ENCODE peak calls at places on chromosome 9, in four cellular contexts. M, F, Q and B are unnamed samples.
A peak's percentile ranks its signal among the peaks of the same experiment; 100 is the strongest.

GRCh38 chr9:35516481-35516880 is 26.6 kb downstream of the RUSC2 start:
- DNase-seq in Q (peak; percentile 22), M (no peak), F (no peak), B (no peak)

GRCh38 chr9:4182831-4183230 is 117.0 kb downstream of the GLIS3 start:
- DNase-seq in M (no peak), F (no peak), Q (no peak), B (no peak)

GRCh38 chr9:108478431-108478837 is 377.4 kb downstream of the ACTL7B start:
- DNase-seq in F (no peak), M (no peak), Q (no peak), B (no peak)

GRCh38 chr9:134327671-134328231 is 1.5 kb downstream of the RXRA start:
- DNase-seq in F (no peak), M (no peak), Q (no peak), B (no peak)

GRCh38 chr9:127445851-127446719 is 5.1 kb downstream of the RPL12 start:
- DNase-seq in M (no peak), F (no peak), Q (peak; percentile 36), B (no peak)

GRCh38 chr9:2385746-2386145 is 235.8 kb upstream of the VLDLR start:
- DNase-seq in M (no peak), Q (no peak), F (no peak), B (no peak)

GRCh38 chr9:93575706-93576295 is 583 bp upstream of the PHF2 start:
- DNase-seq in M (no peak), Q (peak; percentile 68), F (peak; percentile 65), B (peak; percentile 83)

GRCh38 chr9:133711428-133712220 is 26.5 kb downstream of the SARDH start:
- DNase-seq in M (peak; percentile 8), Q (no peak), F (no peak), B (no peak)

GRCh38 chr9:631596-631995 is 209.9 kb upstream of the DMRT1 start:
- DNase-seq in F (no peak), M (no peak), Q (no peak), B (peak; percentile 4)

GRCh38 chr9:5577225-5577624 is 51.7 kb upstream of the RIC1 start:
- DNase-seq in Q (no peak), M (no peak), F (no peak), B (no peak)

GRCh38 chr9:101093620-101094019 is 65.1 kb downstream of the PLPPR1 start:
- DNase-seq in Q (no peak), M (no peak), F (no peak), B (no peak)

GRCh38 chr9:121686930-121687541 is 35.6 kb downstream of the DAB2IP start:
- DNase-seq in F (peak; percentile 94), Q (peak; percentile 88), M (peak; percentile 89), B (peak; percentile 71)

GRCh38 chr9:2469681-2470141 is 151.9 kb upstream of the VLDLR start:
- DNase-seq in F (no peak), M (peak; percentile 39), Q (peak; percentile 41), B (no peak)

GRCh38 chr9:89821081-89821480 is 216.3 kb downstream of the GADD45G start:
- DNase-seq in M (peak; percentile 24), F (no peak), Q (peak; percentile 55), B (no peak)

GRCh38 chr9:95495988-95496387 is 20.8 kb downstream of the PTCH1 start:
- DNase-seq in F (no peak), M (no peak), Q (no peak), B (no peak)

GRCh38 chr9:34501889-34502425 is 20.8 kb downstream of the ENHO start:
- DNase-seq in F (no peak), M (peak; percentile 42), Q (peak; percentile 51), B (no peak)

GRCh38 chr9:5440426-5440825 is 2.7 kb upstream of the PLGRKT start:
- DNase-seq in Q (no peak), F (no peak), M (no peak), B (no peak)

GRCh38 chr9:123304340-123304691 is 35.9 kb upstream of the STRBP start:
- DNase-seq in M (no peak), Q (no peak), F (no peak), B (no peak)

GRCh38 chr9:133459476-133460404 is at the start of gene CACFD1:
- DNase-seq in M (peak; percentile 99), Q (peak; percentile 99), F (peak; percentile 96), B (peak; percentile 97)

GRCh38 chr9:69762527-69762926 is 2.7 kb upstream of the PTAR1 start:
- DNase-seq in F (no peak), Q (no peak), M (no peak), B (no peak)

GRCh38 chr9:77743381-77743780 is 95.3 kb upstream of the GNA14 start:
- DNase-seq in F (no peak), Q (no peak), M (no peak), B (no peak)

GRCh38 chr9:110006657-110007056 is 201.3 kb downstream of the C9orf152 start:
- DNase-seq in F (no peak), Q (peak; percentile 30), M (no peak), B (no peak)

GRCh38 chr9:134427153-134427782 is 101.0 kb downstream of the RXRA start:
- DNase-seq in Q (no peak), M (no peak), F (no peak), B (no peak)

GRCh38 chr9:95370064-95370463 is 52.6 kb upstream of the FANCC start:
- DNase-seq in M (no peak), Q (no peak), F (no peak), B (no peak)

GRCh38 chr9:69314547-69314946 is 10.5 kb upstream of the ENTREP1 start:
- DNase-seq in F (no peak), M (no peak), Q (no peak), B (no peak)

GRCh38 chr9:130117816-130118632 is 54.2 kb upstream of the NCS1 start:
- DNase-seq in F (no peak), M (no peak), Q (no peak), B (no peak)

GRCh38 chr9:81609782-81610738 is 79.3 kb downstream of the TLE1 start:
- DNase-seq in F (no peak), M (no peak), Q (no peak), B (no peak)

DNA sequence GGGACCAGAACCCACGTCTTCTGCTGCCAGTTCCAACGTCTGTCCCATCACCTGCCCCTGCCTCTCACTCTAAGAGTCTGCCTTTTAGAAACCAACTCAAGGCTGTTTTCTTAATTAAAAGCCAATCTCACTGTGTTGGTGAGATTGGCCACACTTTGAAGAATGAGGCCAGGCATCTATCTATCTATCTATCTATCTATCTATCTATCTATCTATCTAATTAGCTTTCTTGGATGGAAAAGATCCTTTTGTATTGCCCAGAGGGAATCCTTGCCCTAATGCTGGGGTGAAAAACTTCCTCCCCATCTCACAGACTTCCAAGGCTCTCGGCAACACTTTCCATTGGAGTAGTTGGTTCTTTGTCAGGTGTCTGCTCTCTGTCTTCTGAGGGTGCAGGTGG is 57.8 kb downstream of the GALNT12 start:
- DNase-seq in F (no peak), M (no peak), Q (no peak), B (no peak)
- TF ChIP-seq CREB1 in F (no peak), M (no peak), Q (no peak), B (no peak)

DNA sequence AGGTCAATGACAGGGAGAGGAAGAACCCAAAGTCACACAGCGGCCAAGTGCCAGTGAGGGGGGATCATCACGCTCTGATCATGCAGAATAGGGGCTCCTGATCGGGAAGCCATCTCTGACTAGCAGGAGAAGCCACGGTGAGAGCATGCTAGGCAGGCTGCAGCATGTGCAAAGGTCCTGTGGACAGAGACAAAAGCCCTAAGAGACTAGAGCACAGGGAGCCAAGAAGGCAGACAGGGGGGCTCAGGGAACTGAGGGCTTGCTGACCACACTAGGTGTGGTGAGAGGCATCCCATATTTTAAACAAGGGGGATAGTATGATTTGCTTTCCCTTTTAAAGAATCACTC is 195.1 kb downstream of the CDK5RAP2 start:
- DNase-seq in M (no peak), F (no peak), Q (no peak), B (no peak)
- TF ChIP-seq CREB1 in M (no peak), F (no peak), Q (no peak), B (no peak)

GRCh38 chr9:114316605-114317230 is 6.2 kb upstream of the ORM1 start:
- DNase-seq in F (peak; percentile 37), Q (no peak), M (no peak), B (no peak)
- TF ChIP-seq CREB1 in F (no peak), Q (no peak), M (no peak), B (no peak)

DNA sequence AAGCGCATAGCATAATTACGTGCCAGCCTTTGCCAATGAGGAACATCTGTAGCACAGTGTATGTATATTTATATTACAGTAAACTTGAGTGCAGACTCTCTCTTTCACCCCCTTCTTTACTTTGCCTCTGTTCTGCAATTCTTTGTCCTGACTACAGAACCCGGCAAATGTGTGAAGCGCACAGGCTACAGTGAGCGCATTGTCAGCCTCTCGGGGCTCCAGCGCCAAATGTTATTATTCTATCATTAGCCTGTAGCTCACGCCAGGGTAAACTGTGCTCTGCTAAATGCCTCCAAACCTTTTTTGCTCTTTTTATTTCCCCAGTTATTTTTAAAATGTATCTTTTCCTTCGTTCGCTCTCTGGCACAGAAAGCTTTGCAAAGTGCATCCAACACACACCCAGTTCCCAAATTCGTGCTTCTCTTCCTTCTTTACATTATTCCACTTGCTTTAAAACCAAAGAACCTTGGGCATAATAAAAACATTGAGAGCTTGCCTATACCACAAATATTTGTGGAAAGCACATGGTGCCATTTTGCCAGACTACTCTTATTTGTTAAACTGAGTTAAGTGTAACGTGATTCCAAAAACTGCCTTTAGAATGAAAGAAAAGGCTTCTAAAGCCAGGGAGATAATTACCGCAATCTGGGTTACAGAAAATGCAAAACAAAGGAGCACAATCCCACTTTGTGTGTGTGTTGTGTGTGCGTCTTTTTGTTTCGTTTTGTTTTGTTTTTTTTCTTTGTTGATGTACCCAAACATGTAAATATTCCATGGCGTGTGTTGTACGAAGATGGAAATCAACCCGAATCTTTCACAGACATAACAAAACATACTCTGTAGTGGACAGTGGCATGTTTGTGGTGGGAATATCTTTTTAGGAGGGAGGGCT is 164.1 kb upstream of the MPDZ start:
- DNase-seq in F (no peak), Q (no peak), M (no peak), B (no peak)
- TF ChIP-seq CREB1 in F (no peak), Q (no peak), M (no peak), B (no peak)

GRCh38 chr9:76725181-76725580 is 39.1 kb upstream of the PCA3 start:
- DNase-seq in Q (no peak), F (no peak), M (no peak), B (no peak)
- TF ChIP-seq CREB1 in Q (no peak), F (no peak), M (no peak), B (no peak)